ENCODE peak calls at places on chromosomes 3 and 15, in nine cellular contexts. E, L, W, Y, N, I, B, H and D are unnamed samples.
A peak's percentile ranks its signal among the peaks of the same experiment; 100 is the strongest.

GRCh38 chr3:140854961-140855360 is 86.7 kb upstream of the SLC25A36 start:
- DNase-seq in W (no peak), H (no peak), L (no peak), E (no peak), Y (no peak), B (no peak), N (no peak), I (no peak), D (no peak)

GRCh38 chr15:98151098-98151497 is 190.6 kb downstream of the ARRDC4 start:
- DNase-seq in L (no peak), N (no peak), E (no peak), I (no peak), H (no peak), W (no peak), Y (no peak), B (no peak), D (no peak)

GRCh38 chr3:33883538-33884203 is 85.2 kb downstream of the PDCD6IP start:
- DNase-seq in E (peak; percentile 59), N (no peak), L (no peak), H (peak; percentile 51), I (no peak), W (peak; percentile 60), Y (peak; percentile 61), B (no peak), D (peak; percentile 9)

GRCh38 chr3:124766113-124767095 is 36.2 kb downstream of the UMPS start:
- DNase-seq in Y (no peak), H (no peak), I (no peak), E (no peak), L (no peak), B (no peak), N (no peak), W (peak; percentile 32), D (no peak)

GRCh38 chr3:197024881-197025735 is 4.5 kb downstream of the MELTF start:
- DNase-seq in E (no peak), L (no peak), I (no peak), N (no peak), W (peak; percentile 31), Y (no peak), H (no peak), B (peak; percentile 43), D (no peak)

GRCh38 chr15:46312133-46312740 is 677.4 kb downstream of the SQOR start:
- DNase-seq in N (no peak), I (no peak), Y (peak; percentile 69), L (no peak), W (peak; percentile 95), B (peak; percentile 87), H (peak; percentile 64), E (peak; percentile 86), D (peak; percentile 7)

GRCh38 chr3:184361932-184362667 is 590 bp downstream of the POLR2H start:
- DNase-seq in E (peak; percentile 78), L (peak; percentile 89), I (peak; percentile 61), W (peak; percentile 88), H (peak; percentile 62), B (peak; percentile 91), Y (peak; percentile 54), N (peak; percentile 31), D (no peak)

GRCh38 chr3:183560607-183561006 is 5.1 kb upstream of the KLHL6 start:
- DNase-seq in E (peak; percentile 55), L (peak; percentile 53), I (no peak), W (peak; percentile 72), H (no peak), B (no peak), N (peak; percentile 31), Y (peak; percentile 81), D (no peak)

GRCh38 chr15:96388673-96389072 is 58.2 kb downstream of the NR2F2 start:
- DNase-seq in L (no peak), W (no peak), H (no peak), N (no peak), I (no peak), E (no peak), Y (no peak), B (no peak), D (no peak)

GRCh38 chr3:69179740-69180372 is 57.5 kb upstream of the LMOD3 start:
- DNase-seq in Y (no peak), I (no peak), E (no peak), L (no peak), N (no peak), H (peak; percentile 34), W (no peak), B (no peak), D (no peak)

GRCh38 chr3:66501483-66502266 is 853 bp upstream of the LRIG1 start:
- DNase-seq in W (no peak), H (no peak), L (peak; percentile 63), B (no peak), Y (no peak), I (no peak), E (no peak), N (no peak), D (no peak)
- TF ChIP-seq CTCF in W (no peak), H (peak; percentile 31), L (no peak), B (no peak), Y (peak; percentile 66), I (no peak), E (no peak), N (no peak), D (no peak)

DNA sequence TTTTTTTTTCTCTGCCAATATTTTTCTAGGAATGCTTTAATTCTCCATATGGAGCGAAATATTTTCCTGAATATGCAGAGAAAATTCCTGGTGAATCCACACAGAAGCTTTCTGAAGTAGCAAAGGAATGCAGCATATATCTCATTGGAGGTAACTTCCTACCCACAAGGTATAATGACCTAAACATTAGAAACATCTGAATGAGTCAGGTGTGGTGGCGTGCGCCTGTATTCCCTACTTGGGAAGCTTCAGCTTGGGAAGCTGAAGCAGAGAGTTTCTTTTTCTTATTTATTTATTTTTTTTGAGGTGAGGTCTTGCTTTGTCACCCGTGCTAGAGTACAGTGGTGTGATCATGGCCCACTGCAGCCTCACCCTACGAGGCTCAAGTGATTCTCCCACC is 5.2 kb downstream of the NIT2 start:
- DNase-seq in B (no peak), Y (no peak), H (no peak), L (no peak), N (no peak), I (no peak), E (no peak), W (no peak), D (no peak)
- H3K36me3 ChIP-seq in B (no peaks in the 10 kb centered on the region), Y (peaks cover 60% of the 10 kb centered on the region), H (peaks cover 15% of the 10 kb centered on the region), L (peaks cover 44% of the 10 kb centered on the region), N (peaks cover 6% of the 10 kb centered on the region), I (peaks cover 4% of the 10 kb centered on the region), E (peaks cover 4% of the 10 kb centered on the region), W (peaks cover 55% of the 10 kb centered on the region), D (no peaks in the 10 kb centered on the region)

GRCh38 chr15:94265009-94265408 is 33.6 kb downstream of the MCTP2 start:
- DNase-seq in I (no peak), L (no peak), B (no peak), E (no peak), N (no peak), Y (no peak), W (no peak), H (no peak), D (no peak)
- TF ChIP-seq CTCF in I (no peak), L (no peak), B (no peak), E (no peak), N (no peak), Y (no peak), W (no peak), H (no peak), D (no peak)

GRCh38 chr15:70064441-70064840 is 33.3 kb downstream of the TLE3 start:
- DNase-seq in I (no peak), Y (no peak), B (no peak), H (no peak), E (no peak), W (no peak), N (no peak), L (no peak), D (no peak)
- H3K36me3 ChIP-seq in I (peaks cover 58% of the 10 kb centered on the region), Y (peaks cover 85% of the 10 kb centered on the region), B (no peaks in the 10 kb centered on the region), H (peaks cover 11% of the 10 kb centered on the region), E (no peaks in the 10 kb centered on the region), W (peaks cover 83% of the 10 kb centered on the region), N (peaks cover 62% of the 10 kb centered on the region), L (peaks cover 100% of the 10 kb centered on the region), D (peaks cover 6% of the 10 kb centered on the region)

GRCh38 chr3:22862111-22862510 is 341.0 kb upstream of the UBE2E2 start:
- DNase-seq in E (no peak), B (no peak), W (peak; percentile 62), Y (no peak), I (no peak), N (no peak), L (no peak), H (no peak), D (no peak)
- TF ChIP-seq CTCF in E (peak; percentile 22), B (no peak), W (peak; percentile 82), Y (peak; percentile 32), I (peak; percentile 7), N (no peak), L (no peak), H (no peak), D (peak; percentile 3)

DNA sequence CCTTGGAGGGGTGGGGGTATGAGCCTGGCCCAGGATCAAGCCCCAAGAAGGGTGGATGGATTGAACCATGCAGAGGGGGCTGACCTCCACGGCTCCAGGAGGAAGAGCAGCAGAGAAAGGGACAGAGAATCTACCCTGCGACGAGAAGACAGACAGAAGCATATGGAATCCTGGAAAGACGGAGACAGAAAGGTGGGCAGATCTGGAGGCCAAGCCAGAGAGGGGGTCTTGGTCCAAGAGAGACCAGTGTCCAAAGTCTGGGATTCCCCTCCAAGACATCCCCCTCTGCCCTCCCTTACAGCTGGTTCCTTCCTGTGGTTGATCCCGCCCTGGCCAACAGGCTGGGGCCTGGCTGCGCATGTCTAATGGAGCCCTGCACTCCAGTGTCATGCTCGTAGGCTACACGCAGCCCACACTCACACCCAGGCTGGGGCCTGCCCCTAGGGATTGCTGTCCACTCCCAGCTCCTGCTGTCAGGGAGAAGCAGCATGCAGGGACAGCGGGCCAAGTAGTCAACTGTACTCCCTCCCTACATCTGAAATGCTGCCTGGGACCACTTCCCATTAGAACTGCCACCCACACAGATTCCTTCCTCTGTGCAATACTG is 16.3 kb downstream of the ALS2CL start:
- DNase-seq in E (no peak), B (peak; percentile 63), I (no peak), N (no peak), L (peak; percentile 79), Y (no peak), W (no peak), H (peak; percentile 60), D (no peak)
- H3K36me3 ChIP-seq in E (no peaks in the 10 kb centered on the region), B (no peaks in the 10 kb centered on the region), I (no peaks in the 10 kb centered on the region), N (no peaks in the 10 kb centered on the region), L (peaks cover 75% of the 10 kb centered on the region), Y (no peaks in the 10 kb centered on the region), W (no peaks in the 10 kb centered on the region), H (no peaks in the 10 kb centered on the region), D (no peaks in the 10 kb centered on the region)

GRCh38 chr15:43329960-43330779 is at the start of gene LCMT2:
- DNase-seq in W (peak; percentile 96), L (peak; percentile 94), H (peak; percentile 96), Y (peak; percentile 95), I (peak; percentile 96), E (peak; percentile 96), B (peak; percentile 96), N (peak; percentile 94), D (peak; percentile 77)
- TF ChIP-seq CTCF in W (no peak), L (no peak), H (no peak), Y (no peak), I (no peak), E (no peak), B (no peak), N (no peak), D (no peak)

DNA sequence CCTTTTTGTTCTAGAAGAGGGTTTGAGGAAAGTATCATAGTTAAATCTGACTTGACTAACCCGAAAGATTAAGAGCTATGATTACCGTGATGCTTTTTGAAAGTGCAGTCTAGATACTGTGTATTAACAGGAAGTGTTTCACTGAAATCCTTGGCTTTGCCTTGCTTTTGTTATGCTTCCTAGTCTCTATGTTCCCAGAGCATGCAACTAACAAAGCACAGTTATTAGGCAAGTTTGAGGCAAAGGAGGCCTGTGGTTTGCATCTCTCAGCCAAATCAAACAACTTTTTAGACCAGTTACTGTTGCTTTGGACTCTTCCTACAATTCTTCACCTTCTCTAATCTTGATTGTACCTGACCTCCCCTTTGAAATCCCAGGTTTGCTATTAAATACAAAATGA is 3.9 kb downstream of the LXN start:
- DNase-seq in L (no peak), N (no peak), W (no peak), E (no peak), Y (no peak), H (peak; percentile 89), B (no peak), I (no peak), D (no peak)
- H3K36me3 ChIP-seq in L (peaks cover 59% of the 10 kb centered on the region), N (peaks cover 24% of the 10 kb centered on the region), W (peaks cover 53% of the 10 kb centered on the region), E (peaks cover 15% of the 10 kb centered on the region), Y (peaks cover 86% of the 10 kb centered on the region), H (peaks cover 47% of the 10 kb centered on the region), B (no peaks in the 10 kb centered on the region), I (peaks cover 4% of the 10 kb centered on the region), D (no peaks in the 10 kb centered on the region)